ENCODE peak calls at places on chromosomes 7 and 10, in nine cellular contexts. G is PC-9; D is CD8-positive, alpha-beta memory T cell; P is fibroblast of lung; S is colonic mucosa; N is uterus; E is SK-N-SH; A is stomach; X is left lung. C is an unnamed sample.

GRCh38 chr7:16416289-16417282 is 4.8 kb downstream of the CRPPA start:
- DNase-seq in G (peak; percentile 58), D (no peak), P (peak; percentile 58), S (no peak), N (no peak), E (no peak), A (no peak), X (no peak), C (no peak)

GRCh38 chr7:148078126-148078525 is 512.4 kb upstream of the C7orf33 start:
- DNase-seq in G (no peak), D (no peak), P (no peak), S (no peak), N (no peak), E (no peak), A (peak; percentile 31), X (no peak), C (no peak)

GRCh38 chr7:47326808-47327207 is 255.1 kb downstream of the TNS3 start:
- DNase-seq in G (no peak), D (no peak), P (peak; percentile 89), S (peak; percentile 46), N (peak; percentile 50), E (peak; percentile 85), A (no peak), X (no peak), C (no peak)

GRCh38 chr10:114821915-114822770 is 563 bp downstream of the FHIP2A start:
- DNase-seq in G (peak; percentile 9), D (peak; percentile 15), P (peak; percentile 37), S (peak; percentile 47), N (peak; percentile 27), E (peak; percentile 81), A (peak; percentile 46), X (peak; percentile 83), C (no peak)

GRCh38 chr10:31618541-31619291 is 299.7 kb downstream of the ZEB1 start:
- DNase-seq in G (no peak), D (no peak), P (peak; percentile 91), S (no peak), N (peak; percentile 68), E (no peak), A (no peak), X (peak; percentile 53), C (no peak)

GRCh38 chr10:115093776-115094361 is 704 bp downstream of the ATRNL1 start:
- DNase-seq in G (peak; percentile 7), D (no peak), P (peak; percentile 11), S (no peak), N (peak; percentile 36), E (peak; percentile 85), A (no peak), X (peak; percentile 62), C (peak; percentile 64)

GRCh38 chr7:133386204-133386603 is 133.3 kb downstream of the EXOC4 start:
- DNase-seq in G (no peak), D (no peak), P (no peak), S (no peak), N (no peak), E (no peak), A (no peak), X (no peak), C (no peak)

GRCh38 chr7:193538-194256 is 1.3 kb downstream of the FAM20C start:
- DNase-seq in G (no peak), D (no peak), P (peak; percentile 21), S (peak; percentile 32), N (no peak), E (peak; percentile 70), A (no peak), X (no peak), C (no peak)

GRCh38 chr7:158614695-158615094 is 27.1 kb upstream of the PTPRN2 start:
- DNase-seq in G (no peak), D (no peak), P (peak; percentile 65), S (no peak), N (no peak), E (no peak), A (no peak), X (no peak), C (no peak)

GRCh38 chr10:35416628-35417625 is 80.6 kb downstream of the CCNY start:
- DNase-seq in G (no peak), D (no peak), P (no peak), S (no peak), N (peak; percentile 19), E (no peak), A (no peak), X (no peak), C (no peak)

GRCh38 chr7:158096582-158096981 is 491.0 kb downstream of the PTPRN2 start:
- DNase-seq in G (no peak), D (no peak), P (no peak), S (no peak), N (no peak), E (no peak), A (peak; percentile 20), X (peak; percentile 58), C (no peak)

GRCh38 chr7:7428806-7429205 is 106.9 kb downstream of the COL28A1 start:
- DNase-seq in G (no peak), D (no peak), P (peak; percentile 69), S (no peak), N (no peak), E (no peak), A (no peak), X (no peak), C (no peak)

DNA sequence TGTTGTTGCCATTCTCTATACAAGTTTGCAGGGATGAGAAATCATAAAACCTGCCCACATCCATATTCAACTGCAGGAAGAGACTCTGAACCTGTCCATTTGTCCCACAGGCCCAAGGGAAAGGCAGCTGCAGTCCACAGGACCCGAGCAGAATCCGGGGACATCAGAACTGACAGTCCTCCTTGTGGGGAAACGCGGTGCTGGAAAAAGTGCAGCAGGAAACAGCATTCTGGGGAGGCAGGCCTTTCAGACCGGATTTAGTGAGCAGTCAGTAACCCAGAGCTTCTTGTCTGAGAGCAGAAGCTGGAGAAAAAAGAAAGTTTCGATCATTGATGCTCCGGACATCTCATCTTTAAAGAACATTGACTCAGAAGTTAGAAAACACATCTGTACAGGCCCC is 23.5 kb downstream of the GIMAP8 start:
- DNase-seq in G (no peak), D (no peak), P (no peak), S (no peak), N (no peak), E (no peak), A (no peak), X (no peak), C (no peak)
- H3K36me3 ChIP-seq in G (no peaks in the 10 kb centered on the region), D (peaks cover 26% of the 10 kb centered on the region), P (no peaks in the 10 kb centered on the region), S (no peaks in the 10 kb centered on the region), N (no peaks in the 10 kb centered on the region), E (no peaks in the 10 kb centered on the region), A (peaks cover 12% of the 10 kb centered on the region), X (peaks cover 64% of the 10 kb centered on the region), C (peaks cover 11% of the 10 kb centered on the region)

GRCh38 chr10:95289921-95290421 is 832 bp downstream of the PDLIM1 start:
- DNase-seq in G (no peak), D (no peak), P (no peak), S (no peak), N (no peak), E (no peak), A (no peak), X (no peak), C (no peak)

GRCh38 chr10:95291634-95292039 is 834 bp upstream of the PDLIM1 start:
- DNase-seq in G (no peak), D (no peak), P (no peak), S (no peak), N (no peak), E (peak; percentile 37), A (no peak), X (no peak), C (no peak)

GRCh38 chr10:95289003-95289920 is 1.5 kb downstream of the PDLIM1 start:
- DNase-seq in G (peak; percentile 47), D (no peak), P (no peak), S (peak; percentile 68), N (no peak), E (no peak), A (no peak), X (no peak), C (no peak)

GRCh38 chr10:95290446-95290800 is 380 bp downstream of the PDLIM1 start:
- DNase-seq in G (no peak), D (no peak), P (no peak), S (no peak), N (no peak), E (no peak), A (no peak), X (no peak), C (no peak)

DNA sequence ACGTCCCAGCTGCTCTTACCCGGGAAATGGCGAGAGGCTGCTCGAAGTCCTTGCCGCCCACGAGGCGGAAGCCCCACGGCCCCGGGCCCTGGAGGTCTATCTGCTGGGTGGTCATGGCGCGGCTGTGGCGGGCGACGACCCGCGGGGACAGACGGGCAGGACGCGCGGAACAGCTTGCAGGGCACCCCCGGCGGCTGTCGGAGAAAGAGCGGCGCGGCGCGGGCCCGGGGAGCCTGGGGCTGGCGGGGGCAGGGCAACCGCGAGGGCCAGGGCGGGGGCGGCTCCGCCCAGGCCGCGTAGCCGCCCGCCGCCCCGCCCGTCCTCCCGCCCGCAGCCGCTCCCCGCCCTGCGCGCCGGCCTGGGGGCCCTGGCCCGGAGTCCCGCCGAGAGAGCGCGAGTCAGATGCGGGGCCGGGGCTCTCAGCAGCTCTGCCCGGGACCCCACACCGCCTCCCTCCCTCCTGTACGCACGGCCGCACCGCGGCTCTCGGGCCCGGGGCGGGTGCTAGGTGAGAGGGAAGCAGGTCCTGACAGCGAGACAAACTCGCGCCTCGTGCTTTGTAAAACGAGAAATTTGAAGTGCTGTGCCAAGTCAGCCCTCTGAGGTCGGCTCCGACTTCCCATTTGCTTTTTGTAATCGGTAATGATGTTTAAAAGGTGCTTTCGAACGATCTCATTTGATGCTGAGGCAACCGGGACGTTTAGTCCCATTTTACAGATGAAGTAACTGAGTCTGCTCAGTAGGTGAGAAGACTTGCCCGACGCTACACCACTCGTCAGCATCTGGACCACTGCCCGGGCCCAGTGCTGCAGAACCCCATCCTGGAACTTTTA is at the start of gene PDLIM1:
- DNase-seq in G (peak; percentile 71), D (peak; percentile 8), P (peak; percentile 33), S (peak; percentile 86), N (peak; percentile 73), E (peak; percentile 92), A (peak; percentile 79), X (peak; percentile 91), C (peak; percentile 92)
- H3K27ac ChIP-seq in G (peak within 1 kb of the TSS; percentile 23), D (peak within 1 kb of the TSS; percentile 38), P (peak within 1 kb of the TSS; percentile 71), S (peak within 1 kb of the TSS; percentile 89), N (peak within 1 kb of the TSS; percentile 83), E (peak within 1 kb of the TSS; percentile 42), A (peak within 1 kb of the TSS; percentile 93), X (peak within 1 kb of the TSS; percentile 87), C (peak within 1 kb of the TSS; percentile 88)

GRCh38 chr7:116812905-116813304 is 49.5 kb upstream of the CAPZA2 start:
- DNase-seq in G (no peak), D (no peak), P (no peak), S (no peak), N (no peak), E (no peak), A (no peak), X (no peak), C (no peak)
- H3K4me1 ChIP-seq in G (peaks cover 39% of the 10 kb centered on the region), D (no peaks in the 10 kb centered on the region), P (no peaks in the 10 kb centered on the region), S (peaks cover 10% of the 10 kb centered on the region), N (no peaks in the 10 kb centered on the region), E (no peaks in the 10 kb centered on the region), A (peaks cover 11% of the 10 kb centered on the region), X (no peaks in the 10 kb centered on the region), C (no peaks in the 10 kb centered on the region)

GRCh38 chr10:37314350-37314749 is 189.0 kb downstream of the ANKRD30A start:
- DNase-seq in G (no peak), D (no peak), P (no peak), S (no peak), N (no peak), E (no peak), A (no peak), X (no peak), C (no peak)

DNA sequence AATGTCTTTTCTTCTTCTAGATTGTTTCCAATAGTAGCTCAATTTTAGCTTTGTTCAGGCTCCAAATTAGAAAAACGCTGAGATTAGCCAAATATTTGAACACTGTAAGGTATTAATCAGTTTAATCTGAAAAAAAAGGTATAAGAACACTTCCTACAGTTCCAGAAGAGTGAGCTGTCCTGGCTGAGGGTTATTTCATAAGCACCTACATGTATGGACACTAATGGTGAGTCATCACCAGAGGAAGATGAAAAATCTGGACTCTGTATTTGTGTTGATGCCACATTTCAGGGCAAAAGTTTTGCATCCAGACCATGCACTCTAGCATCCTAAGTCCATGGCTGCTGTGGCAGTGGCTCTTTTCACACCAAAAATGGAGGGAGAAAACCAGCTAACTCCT is 189.5 kb downstream of the ANKRD30A start:
- DNase-seq in G (no peak), D (no peak), P (no peak), S (no peak), N (no peak), E (no peak), A (no peak), X (no peak), C (no peak)
- H3K36me3 ChIP-seq in G (no peaks in the 10 kb centered on the region), D (no peaks in the 10 kb centered on the region), P (no peaks in the 10 kb centered on the region), S (no peaks in the 10 kb centered on the region), N (no peaks in the 10 kb centered on the region), E (no peaks in the 10 kb centered on the region), A (no peaks in the 10 kb centered on the region), X (no peaks in the 10 kb centered on the region), C (no peaks in the 10 kb centered on the region)

C was measured in upper lobe of right lung.